ENCODE peak calls at places on chromosomes 6 and 20, in five cellular contexts. L, B, I, N and E are unnamed samples.

GRCh38 chr20:24150406-24150805 is 161.8 kb upstream of the GGTLC1 start:
- DNase-seq in L (no peak), B (no peak), I (no peak), N (no peak), E (no peak)

GRCh38 chr6:114096553-114097172 is 125.7 kb upstream of the HDAC2 start:
- DNase-seq in L (peak), B (no peak), I (no peak), N (peak), E (no peak)

GRCh38 chr6:36544228-36544627 is 3.1 kb downstream of the STK38 start:
- DNase-seq in L (no peak), B (no peak), I (no peak), N (no peak), E (no peak)

GRCh38 chr20:17808357-17808756 is 108.6 kb downstream of the BANF2 start:
- DNase-seq in L (no peak), B (no peak), I (no peak), N (no peak), E (no peak)

GRCh38 chr6:164227952-164228522 is 813.5 kb downstream of the QKI start:
- DNase-seq in L (no peak), B (no peak), I (no peak), N (no peak), E (peak)

GRCh38 chr20:5774438-5774837 is 24.2 kb downstream of the SHLD1 start:
- DNase-seq in L (no peak), B (no peak), I (no peak), N (no peak), E (no peak)

GRCh38 chr6:139290787-139291294 is 957 bp downstream of the TXLNB start:
- DNase-seq in L (peak), B (no peak), I (no peak), N (no peak), E (peak)

GRCh38 chr6:391559-392440 is at the start of gene IRF4:
- DNase-seq in L (no peak), B (no peak), I (peak), N (no peak), E (no peak)

GRCh38 chr6:170437719-170438401 is 115.2 kb downstream of the PSMB1 start:
- DNase-seq in L (peak), B (no peak), I (no peak), N (no peak), E (peak)

GRCh38 chr20:23441850-23442313 is 2.4 kb downstream of the CSTL1 start:
- DNase-seq in L (peak), B (peak), I (peak), N (peak), E (peak)

GRCh38 chr6:85726206-85726605 is 83.5 kb upstream of the SYNCRIP start:
- DNase-seq in L (no peak), B (no peak), I (no peak), N (no peak), E (no peak)

GRCh38 chr6:61711849-61712248 is 574.2 kb downstream of the KHDRBS2 start:
- DNase-seq in L (no peak), B (no peak), I (peak), N (no peak), E (no peak)

GRCh38 chr6:149235130-149235561 is 82.4 kb upstream of the TAB2 start:
- DNase-seq in L (peak), B (no peak), I (no peak), N (peak), E (peak)

GRCh38 chr20:54148947-54149764 is 24.6 kb downstream of the CYP24A1 start:
- DNase-seq in L (peak), B (no peak), I (no peak), N (peak), E (no peak)

GRCh38 chr6:130178692-130179091 is 44.1 kb downstream of the SAMD3 start:
- DNase-seq in L (peak), B (peak), I (no peak), N (peak), E (peak)

GRCh38 chr6:121187200-121187832 is 147.0 kb downstream of the TBC1D32 start:
- DNase-seq in L (no peak), B (no peak), I (no peak), N (no peak), E (no peak)

GRCh38 chr6:25173951-25174474 is 105.2 kb upstream of the CARMIL1 start:
- DNase-seq in L (peak), B (peak), I (no peak), N (peak), E (peak)

GRCh38 chr6:25172819-25173218 is 106.4 kb upstream of the CARMIL1 start:
- DNase-seq in L (peak), B (peak), I (no peak), N (no peak), E (peak)

GRCh38 chr6:112337209-112337638 is 9.9 kb upstream of the RFPL4B start:
- DNase-seq in L (peak), B (peak), I (peak), N (peak), E (peak)

GRCh38 chr6:1608976-1609661 is 596 bp upstream of the FOXC1 start:
- DNase-seq in L (no peak), B (no peak), I (peak), N (no peak), E (no peak)

GRCh38 chr6:2616796-2617195 is 133.9 kb downstream of the MYLK4 start:
- DNase-seq in L (no peak), B (no peak), I (no peak), N (no peak), E (no peak)

GRCh38 chr6:119077643-119078448 is 618 bp downstream of the FAM184A start:
- DNase-seq in L (peak), B (no peak), I (peak), N (peak), E (no peak)

GRCh38 chr6:158799051-158799792 is 19.9 kb downstream of the EZR start:
- DNase-seq in L (peak), B (no peak), I (no peak), N (peak), E (no peak)

GRCh38 chr20:48015943-48016723 is 230.9 kb upstream of the SULF2 start:
- DNase-seq in L (peak), B (no peak), I (no peak), N (no peak), E (peak)

GRCh38 chr20:60117040-60117439 is 158.8 kb downstream of the CDH26 start:
- DNase-seq in L (no peak), B (no peak), I (no peak), N (no peak), E (no peak)

GRCh38 chr6:41940759-41941279 is 789 bp downstream of the CCND3 start:
- DNase-seq in L (no peak), B (no peak), I (peak), N (no peak), E (peak)

GRCh38 chr20:25032478-25033183 is 25.3 kb downstream of the ACSS1 start:
- DNase-seq in L (no peak), B (no peak), I (no peak), N (no peak), E (no peak)

GRCh38 chr6:98067375-98067774 is 767.0 kb upstream of the POU3F2 start:
- DNase-seq in L (no peak), B (no peak), I (no peak), N (no peak), E (no peak)

GRCh38 chr6:17490724-17491123 is 97.3 kb downstream of the CAP2 start:
- DNase-seq in L (peak), B (no peak), I (no peak), N (no peak), E (no peak)

GRCh38 chr6:116577486-116577885 is 6.2 kb downstream of the RWDD1 start:
- DNase-seq in L (no peak), B (no peak), I (no peak), N (no peak), E (no peak)

GRCh38 chr6:98636941-98637340 is 197.4 kb upstream of the POU3F2 start:
- DNase-seq in L (no peak), B (no peak), I (no peak), N (no peak), E (no peak)

GRCh38 chr6:125014157-125014957 is 52.1 kb downstream of the RNF217 start:
- DNase-seq in L (peak), B (peak), I (no peak), N (no peak), E (peak)

GRCh38 chr6:119137194-119138072 is 59.0 kb upstream of the FAM184A start:
- DNase-seq in L (no peak), B (no peak), I (no peak), N (no peak), E (peak)

GRCh38 chr20:53582574-53583351 is 10.9 kb downstream of the ZNF217 start:
- DNase-seq in L (peak), B (peak), I (no peak), N (peak), E (peak)

GRCh38 chr20:59291740-59292139 is 8.7 kb upstream of the EDN3 start:
- DNase-seq in L (no peak), B (no peak), I (no peak), N (peak), E (no peak)

GRCh38 chr6:145491126-145491525 is 244.2 kb downstream of the EPM2A start:
- DNase-seq in L (no peak), B (no peak), I (no peak), N (no peak), E (no peak)